ENCODE peak calls at places on chromosome X, in four cellular contexts. W, U, R and D are unnamed samples.

GRCh38 chrX:19867411-19867732 is 20.0 kb downstream of the SH3KBP1 start:
- DNase-seq in W (no peak), U (no peak), R (no peak), D (no peak)

GRCh38 chrX:106899841-106900240 is 3.3 kb downstream of the RIPPLY1 start:
- DNase-seq in W (no peak), U (no peak), R (no peak), D (no peak)

GRCh38 chrX:77622233-77622632 is 163.8 kb downstream of the ATRX start:
- DNase-seq in W (no peak), U (no peak), R (no peak), D (no peak)

GRCh38 chrX:34764842-34765241 is 107.8 kb upstream of the TMEM47 start:
- DNase-seq in W (no peak), U (no peak), R (no peak), D (peak)

GRCh38 chrX:15269120-15269519 is 763 bp downstream of the ASB9 start:
- DNase-seq in W (no peak), U (no peak), R (no peak), D (no peak)

GRCh38 chrX:134026732-134027311 is 41.4 kb upstream of the GPC3 start:
- DNase-seq in W (peak), U (peak), R (peak), D (peak)

GRCh38 chrX:103175944-103176753 is 38.8 kb upstream of the BEX4 start:
- DNase-seq in W (peak), U (peak), R (peak), D (peak)

GRCh38 chrX:39705299-39705698 is 392.5 kb downstream of the BCOR start:
- DNase-seq in W (no peak), U (peak), R (peak), D (no peak)

GRCh38 chrX:22063284-22063683 is 31.2 kb downstream of the PHEX start:
- DNase-seq in W (peak), U (peak), R (no peak), D (peak)

GRCh38 chrX:132216806-132217202 is 2.4 kb downstream of the RAP2C start:
- DNase-seq in W (no peak), U (no peak), R (peak), D (no peak)

GRCh38 chrX:113370001-113370400 is 529.4 kb upstream of the AMOT start:
- DNase-seq in W (no peak), U (no peak), R (no peak), D (peak)

GRCh38 chrX:46573896-46574336 is 351 bp downstream of the CHST7 start:
- DNase-seq in W (peak), U (peak), R (peak), D (peak)

GRCh38 chrX:2486476-2487133 is 14.2 kb downstream of the DHRSX start:
- DNase-seq in W (no peak), U (no peak), R (no peak), D (no peak)

GRCh38 chrX:64850371-64851082 is 125.7 kb downstream of the ZC4H2 start:
- DNase-seq in W (no peak), U (no peak), R (no peak), D (no peak)

GRCh38 chrX:71998836-71999509 is 88.3 kb downstream of the NHSL2 start:
- DNase-seq in W (peak), U (peak), R (peak), D (no peak)

GRCh38 chrX:154779261-154779660 is 16.6 kb downstream of the DKC1 start:
- DNase-seq in W (no peak), U (no peak), R (no peak), D (no peak)

GRCh38 chrX:18698762-18699650 is 8.4 kb upstream of the PPEF1 start:
- DNase-seq in W (no peak), U (no peak), R (no peak), D (no peak)

GRCh38 chrX:143466130-143466529 is 51.1 kb downstream of the SPANXN3 start:
- DNase-seq in W (no peak), U (no peak), R (no peak), D (no peak)

GRCh38 chrX:114800719-114801118 is 216.7 kb downstream of the IL13RA2 start:
- DNase-seq in W (no peak), U (no peak), R (no peak), D (no peak)

GRCh38 chrX:9260603-9261002 is 204.3 kb upstream of the TBL1X start:
- DNase-seq in W (no peak), U (no peak), R (no peak), D (no peak)

GRCh38 chrX:131854586-131854985 is 168.5 kb upstream of the STK26 start:
- DNase-seq in W (no peak), U (no peak), R (peak), D (no peak)

GRCh38 chrX:101230636-101231035 is 11.1 kb downstream of the DRP2 start:
- DNase-seq in W (no peak), U (no peak), R (no peak), D (no peak)

GRCh38 chrX:41664307-41665299 is 24.2 kb upstream of the GPR34 start:
- DNase-seq in W (no peak), U (no peak), R (no peak), D (no peak)

GRCh38 chrX:53194308-53194707 is 30.7 kb downstream of the KDM5C start:
- DNase-seq in W (no peak), U (no peak), R (no peak), D (no peak)

GRCh38 chrX:113741744-113742143 is 842.1 kb upstream of the HTR2C start:
- DNase-seq in W (no peak), U (no peak), R (peak), D (no peak)

GRCh38 chrX:155179343-155179997 is 36.8 kb upstream of the VBP1 start:
- DNase-seq in W (no peak), U (no peak), R (no peak), D (no peak)

GRCh38 chrX:16312761-16313623 is 145.7 kb downstream of the MAGEB17 start:
- DNase-seq in W (no peak), U (no peak), R (no peak), D (no peak)

GRCh38 chrX:85052636-85053343 is 49.1 kb downstream of the APOOL start:
- DNase-seq in W (no peak), U (no peak), R (peak), D (no peak)

GRCh38 chrX:105013719-105014118 is 206.8 kb downstream of the TEX13A start:
- DNase-seq in W (no peak), U (no peak), R (no peak), D (no peak)

GRCh38 chrX:92260102-92260501 is 480.9 kb downstream of the PCDH11X start:
- DNase-seq in W (no peak), U (no peak), R (no peak), D (no peak)

GRCh38 chrX:47191806-47192401 is 1.7 kb upstream of the UBA1 start:
- DNase-seq in W (no peak), U (no peak), R (peak), D (no peak)

GRCh38 chrX:19747672-19748610 is 139.5 kb downstream of the SH3KBP1 start:
- DNase-seq in W (no peak), U (no peak), R (no peak), D (no peak)